ENCODE peak calls at places on chromosomes 6 and 20, in six cellular contexts. One of them, this sample, is unnamed.

GRCh38 chr20:16530201-16530681 is 43.0 kb downstream of the KIF16B start:
- DNase-seq in fibroblast of lung: peak; percentile 47
- DNase-seq in cardiac muscle cell: no peak
- DNase-seq in GM23248: peak; percentile 35
- DNase-seq in heart right ventricle: no peak
- DNase-seq in PC-3: peak; percentile 80
- DNase-seq in this sample: no peak

GRCh38 chr6:136250686-136251008 is 536 bp upstream of the MTFR2 start:
- DNase-seq in fibroblast of lung: no peak
- DNase-seq in heart right ventricle: no peak
- DNase-seq in GM23248: no peak
- DNase-seq in cardiac muscle cell: no peak
- DNase-seq in PC-3: no peak
- DNase-seq in this sample: no peak

GRCh38 chr6:101803146-101803545 is 409.6 kb downstream of the GRIK2 start:
- DNase-seq in cardiac muscle cell: peak; percentile 30
- DNase-seq in heart right ventricle: no peak
- DNase-seq in PC-3: peak; percentile 2
- DNase-seq in GM23248: no peak
- DNase-seq in fibroblast of lung: peak; percentile 66
- DNase-seq in this sample: no peak

GRCh38 chr20:7770578-7770977 is 169.7 kb downstream of the HAO1 start:
- DNase-seq in GM23248: no peak
- DNase-seq in heart right ventricle: peak; percentile 29
- DNase-seq in PC-3: peak; percentile 73
- DNase-seq in fibroblast of lung: peak; percentile 30
- DNase-seq in cardiac muscle cell: no peak
- DNase-seq in this sample: no peak

GRCh38 chr20:54650201-54650722 is 174.9 kb downstream of the DOK5 start:
- DNase-seq in PC-3: no peak
- DNase-seq in GM23248: peak; percentile 87
- DNase-seq in cardiac muscle cell: no peak
- DNase-seq in heart right ventricle: no peak
- DNase-seq in fibroblast of lung: peak; percentile 42
- DNase-seq in this sample: no peak

GRCh38 chr6:162846723-162847122 is 118.9 kb downstream of the PACRG start:
- DNase-seq in PC-3: no peak
- DNase-seq in GM23248: no peak
- DNase-seq in heart right ventricle: no peak
- DNase-seq in cardiac muscle cell: no peak
- DNase-seq in fibroblast of lung: no peak
- DNase-seq in this sample: no peak

GRCh38 chr6:128241221-128241620 is 279.2 kb downstream of the PTPRK start:
- DNase-seq in GM23248: no peak
- DNase-seq in cardiac muscle cell: no peak
- DNase-seq in heart right ventricle: no peak
- DNase-seq in fibroblast of lung: no peak
- DNase-seq in PC-3: no peak
- DNase-seq in this sample: no peak

GRCh38 chr6:50610562-50610961 is 102.8 kb upstream of the TFAP2D start:
- DNase-seq in cardiac muscle cell: no peak
- DNase-seq in PC-3: peak; percentile 48
- DNase-seq in fibroblast of lung: no peak
- DNase-seq in heart right ventricle: no peak
- DNase-seq in GM23248: peak; percentile 24
- DNase-seq in this sample: no peak

GRCh38 chr20:35226775-35227681 is 538 bp downstream of the MMP24 start:
- DNase-seq in cardiac muscle cell: peak; percentile 62
- DNase-seq in PC-3: peak; percentile 41
- DNase-seq in heart right ventricle: peak; percentile 26
- DNase-seq in GM23248: peak; percentile 75
- DNase-seq in fibroblast of lung: peak; percentile 56
- DNase-seq in this sample: peak; percentile 52

GRCh38 chr20:45469336-45470261 is at the start of gene WFDC2:
- DNase-seq in heart right ventricle: no peak
- DNase-seq in fibroblast of lung: no peak
- DNase-seq in GM23248: no peak
- DNase-seq in PC-3: no peak
- DNase-seq in cardiac muscle cell: no peak
- DNase-seq in this sample: no peak

GRCh38 chr20:62203378-62204030 is 16.6 kb downstream of the HRH3 start:
- DNase-seq in cardiac muscle cell: peak; percentile 36
- DNase-seq in heart right ventricle: no peak
- DNase-seq in PC-3: peak; percentile 63
- DNase-seq in GM23248: no peak
- DNase-seq in fibroblast of lung: no peak
- DNase-seq in this sample: no peak

GRCh38 chr20:57428611-57429496 is 37.7 kb downstream of the RBM38 start:
- DNase-seq in heart right ventricle: no peak
- DNase-seq in cardiac muscle cell: no peak
- DNase-seq in PC-3: no peak
- DNase-seq in GM23248: no peak
- DNase-seq in fibroblast of lung: no peak
- DNase-seq in this sample: no peak

GRCh38 chr6:15363523-15364400 is 117.9 kb downstream of the JARID2 start:
- DNase-seq in GM23248: no peak
- DNase-seq in PC-3: no peak
- DNase-seq in cardiac muscle cell: no peak
- DNase-seq in heart right ventricle: no peak
- DNase-seq in fibroblast of lung: no peak
- DNase-seq in this sample: no peak

GRCh38 chr20:62282877-62283503 is 19.8 kb upstream of the ADRM1 start:
- DNase-seq in PC-3: no peak
- DNase-seq in heart right ventricle: peak; percentile 81
- DNase-seq in GM23248: no peak
- DNase-seq in cardiac muscle cell: no peak
- DNase-seq in fibroblast of lung: no peak
- DNase-seq in this sample: no peak

GRCh38 chr20:19765266-19765665 is 7.2 kb downstream of the RIN2 start:
- DNase-seq in GM23248: no peak
- DNase-seq in cardiac muscle cell: no peak
- DNase-seq in heart right ventricle: no peak
- DNase-seq in PC-3: no peak
- DNase-seq in fibroblast of lung: no peak
- DNase-seq in this sample: no peak

GRCh38 chr6:168416531-168416930 is 24.5 kb upstream of the SMOC2 start:
- DNase-seq in cardiac muscle cell: no peak
- DNase-seq in fibroblast of lung: no peak
- DNase-seq in PC-3: no peak
- DNase-seq in GM23248: no peak
- DNase-seq in heart right ventricle: no peak
- DNase-seq in this sample: no peak

GRCh38 chr20:4243071-4243470 is 227.7 kb upstream of the RNF24 start:
- DNase-seq in GM23248: no peak
- DNase-seq in heart right ventricle: no peak
- DNase-seq in cardiac muscle cell: peak; percentile 48
- DNase-seq in fibroblast of lung: peak; percentile 29
- DNase-seq in PC-3: no peak
- DNase-seq in this sample: peak; percentile 64

GRCh38 chr20:44609511-44610312 is 27.3 kb downstream of the PKIG start:
- DNase-seq in GM23248: peak; percentile 94
- DNase-seq in cardiac muscle cell: peak; percentile 88
- DNase-seq in heart right ventricle: peak; percentile 92
- DNase-seq in fibroblast of lung: peak; percentile 73
- DNase-seq in PC-3: peak; percentile 94
- DNase-seq in this sample: peak; percentile 94

GRCh38 chr6:127515234-127515793 is 3.8 kb downstream of the MTCL3 start:
- DNase-seq in PC-3: no peak
- DNase-seq in cardiac muscle cell: peak; percentile 38
- DNase-seq in fibroblast of lung: no peak
- DNase-seq in heart right ventricle: no peak
- DNase-seq in GM23248: peak; percentile 66
- DNase-seq in this sample: no peak

GRCh38 chr6:37940074-37940847 is 120.7 kb downstream of the ZFAND3 start:
- DNase-seq in heart right ventricle: peak; percentile 66
- DNase-seq in fibroblast of lung: peak; percentile 60
- DNase-seq in cardiac muscle cell: peak; percentile 83
- DNase-seq in PC-3: no peak
- DNase-seq in GM23248: no peak
- DNase-seq in this sample: peak; percentile 81

GRCh38 chr6:80690611-80691090 is 584.2 kb downstream of the BCKDHB start:
- DNase-seq in PC-3: no peak
- DNase-seq in cardiac muscle cell: no peak
- DNase-seq in heart right ventricle: no peak
- DNase-seq in GM23248: peak; percentile 41
- DNase-seq in fibroblast of lung: peak; percentile 70
- DNase-seq in this sample: no peak

GRCh38 chr6:81999270-81999669 is 246.8 kb upstream of the TENT5A start:
- DNase-seq in cardiac muscle cell: no peak
- DNase-seq in PC-3: no peak
- DNase-seq in GM23248: no peak
- DNase-seq in fibroblast of lung: peak; percentile 81
- DNase-seq in heart right ventricle: no peak
- DNase-seq in this sample: no peak

GRCh38 chr20:52948491-52948890 is 23.7 kb upstream of the TSHZ2 start:
- DNase-seq in PC-3: no peak
- DNase-seq in GM23248: no peak
- DNase-seq in cardiac muscle cell: peak; percentile 70
- DNase-seq in heart right ventricle: no peak
- DNase-seq in fibroblast of lung: no peak
- DNase-seq in this sample: no peak

GRCh38 chr20:64065973-64066341 is 3.0 kb downstream of the TCEA2 start:
- DNase-seq in GM23248: peak; percentile 77
- DNase-seq in fibroblast of lung: peak; percentile 80
- DNase-seq in PC-3: peak; percentile 82
- DNase-seq in heart right ventricle: no peak
- DNase-seq in cardiac muscle cell: peak; percentile 78
- DNase-seq in this sample: no peak

GRCh38 chr6:73854998-73855718 is 159.2 kb downstream of the CD109 start:
- DNase-seq in cardiac muscle cell: peak; percentile 86
- DNase-seq in fibroblast of lung: peak; percentile 48
- DNase-seq in PC-3: peak; percentile 76
- DNase-seq in heart right ventricle: peak; percentile 42
- DNase-seq in GM23248: peak; percentile 77
- DNase-seq in this sample: peak; percentile 16

GRCh38 chr20:48329676-48330644 is 497.8 kb downstream of the PREX1 start:
- DNase-seq in GM23248: peak; percentile 54
- DNase-seq in fibroblast of lung: peak; percentile 71
- DNase-seq in heart right ventricle: no peak
- DNase-seq in cardiac muscle cell: peak; percentile 26
- DNase-seq in PC-3: peak; percentile 80
- DNase-seq in this sample: no peak

GRCh38 chr6:551405-551804 is 105.5 kb downstream of the HUS1B start:
- DNase-seq in GM23248: peak; percentile 61
- DNase-seq in cardiac muscle cell: peak; percentile 17
- DNase-seq in heart right ventricle: no peak
- DNase-seq in fibroblast of lung: peak; percentile 25
- DNase-seq in PC-3: peak; percentile 47
- DNase-seq in this sample: peak; percentile 28

DNA sequence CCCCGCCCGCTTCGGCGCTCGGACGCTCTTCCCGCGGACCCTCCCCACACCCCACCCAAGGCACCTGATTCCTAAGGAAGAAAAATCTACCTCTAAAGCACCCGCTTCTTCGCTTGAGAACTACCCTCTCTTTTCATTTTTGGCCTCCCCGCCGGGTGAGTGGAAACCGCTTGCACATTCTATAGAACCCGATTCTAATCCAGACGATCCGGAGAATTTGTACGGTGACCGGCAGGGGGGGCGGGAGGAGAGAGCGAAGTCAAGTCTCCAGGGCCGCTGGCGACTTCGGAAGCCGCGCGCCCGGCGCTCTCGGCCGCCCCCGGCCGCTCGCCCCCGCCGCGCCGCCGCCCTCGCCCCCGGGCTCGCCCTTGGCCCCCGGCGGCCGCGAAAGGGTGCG is at the start of gene RBM24:
- DNase-seq in heart right ventricle: peak; percentile 52
- DNase-seq in cardiac muscle cell: peak; percentile 78
- DNase-seq in PC-3: peak; percentile 78
- DNase-seq in fibroblast of lung: peak; percentile 80
- DNase-seq in GM23248: peak; percentile 89
- DNase-seq in this sample: peak; percentile 58
- H3K27ac ChIP-seq in heart right ventricle: peak within 1 kb of the TSS; percentile 94
- H3K27ac ChIP-seq in cardiac muscle cell: peak within 1 kb of the TSS; percentile 99
- H3K27ac ChIP-seq in PC-3: no peak within 1 kb of the TSS
- H3K27ac ChIP-seq in fibroblast of lung: peak within 1 kb of the TSS; percentile 17
- H3K27ac ChIP-seq in GM23248: peak within 1 kb of the TSS; percentile 55
- H3K27ac ChIP-seq in this sample: peak within 1 kb of the TSS; percentile 39

GRCh38 chr6:110938176-110938575 is 20.3 kb upstream of the GTF3C6 start:
- DNase-seq in heart right ventricle: no peak
- DNase-seq in GM23248: peak; percentile 45
- DNase-seq in cardiac muscle cell: no peak
- DNase-seq in PC-3: peak; percentile 14
- DNase-seq in fibroblast of lung: peak; percentile 17
- DNase-seq in this sample: no peak
- H3K27ac ChIP-seq in heart right ventricle: no peak overlapping the region
- H3K27ac ChIP-seq in GM23248: no peak overlapping the region
- H3K27ac ChIP-seq in cardiac muscle cell: no peak overlapping the region
- H3K27ac ChIP-seq in PC-3: no peak overlapping the region
- H3K27ac ChIP-seq in fibroblast of lung: no peak overlapping the region
- H3K27ac ChIP-seq in this sample: no peak overlapping the region

DNA sequence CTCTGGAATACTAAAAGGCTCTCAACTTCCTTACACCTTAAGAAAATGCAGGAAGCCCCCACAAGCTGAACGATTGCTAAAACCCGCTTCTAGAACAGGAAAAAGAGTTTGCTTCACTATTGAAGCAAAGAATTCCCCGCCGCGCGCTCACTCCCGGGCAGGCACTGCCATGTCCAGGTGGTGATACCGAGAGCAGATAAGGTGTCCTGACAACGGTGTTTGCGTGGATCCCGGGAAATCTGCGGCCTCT is 1.1 kb downstream of the RRAGD start:
- DNase-seq in GM23248: peak; percentile 19
- DNase-seq in fibroblast of lung: no peak
- DNase-seq in cardiac muscle cell: no peak
- DNase-seq in heart right ventricle: no peak
- DNase-seq in PC-3: no peak
- DNase-seq in this sample: peak; percentile 60
- H3K27ac ChIP-seq in GM23248: no peak overlapping the region
- H3K27ac ChIP-seq in fibroblast of lung: no peak overlapping the region
- H3K27ac ChIP-seq in cardiac muscle cell: peak overlapping the region; percentile 94
- H3K27ac ChIP-seq in heart right ventricle: peak overlapping the region; percentile 93
- H3K27ac ChIP-seq in PC-3: no peak overlapping the region
- H3K27ac ChIP-seq in this sample: peak overlapping the region; percentile 80

DNA sequence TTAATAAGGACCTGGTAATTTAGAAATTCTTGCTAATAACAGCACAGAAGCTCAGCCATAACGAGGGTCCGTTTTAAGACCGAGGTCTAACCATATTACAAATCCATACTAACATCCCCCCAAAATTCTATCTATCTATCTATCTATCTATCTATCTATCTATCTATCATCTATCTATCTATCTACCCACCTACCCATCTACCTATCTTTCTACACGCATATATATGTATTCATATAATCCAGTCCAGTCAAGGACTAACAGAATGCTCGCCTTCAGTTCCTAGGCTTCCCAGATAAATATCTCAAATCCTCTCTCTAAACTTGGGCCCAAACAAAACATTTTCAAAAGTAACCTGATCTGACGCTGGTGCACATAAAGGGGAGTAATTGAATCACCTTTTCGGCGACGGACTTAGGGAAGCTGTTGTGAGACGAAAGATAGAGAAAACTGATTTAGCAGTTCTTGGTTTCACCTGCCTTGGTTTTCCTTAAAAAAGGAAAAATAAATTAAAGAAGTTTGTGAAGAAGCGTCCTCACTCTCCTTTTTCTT is 14.5 kb downstream of the HMGN4 start:
- DNase-seq in cardiac muscle cell: no peak
- DNase-seq in heart right ventricle: no peak
- DNase-seq in GM23248: no peak
- DNase-seq in fibroblast of lung: no peak
- DNase-seq in PC-3: peak; percentile 34
- DNase-seq in this sample: no peak
- H3K27ac ChIP-seq in cardiac muscle cell: no peak overlapping the region
- H3K27ac ChIP-seq in heart right ventricle: peak overlapping the region; percentile 81
- H3K27ac ChIP-seq in GM23248: no peak overlapping the region
- H3K27ac ChIP-seq in fibroblast of lung: no peak overlapping the region
- H3K27ac ChIP-seq in PC-3: no peak overlapping the region
- H3K27ac ChIP-seq in this sample: peak overlapping the region; percentile 90

This sample was measured in testis.